ENCODE peak calls at places on chromosomes 3 and 15, in nine cellular contexts. H is right atrium auricular region; A is DMS53; M is EL; Q is activated naive CD4-positive, alpha-beta T cell treated with anti-CD3 and anti-CD28 coated beads, Interleukin-2, amount 10 ng/mL, durations not matched to agents 7 days and 5 days; L is activated CD4-positive, alpha-beta T cell treated with anti-CD3 and anti-CD28 coated beads for 1 hour; X is astrocyte; Y is memory B cell; W is ACHN. S is an unnamed sample.
A peak's percentile ranks its signal among the peaks of the same experiment; 100 is the strongest.

GRCh38 chr3:86257955-86258641 is 732.9 kb downstream of the VGLL3 start:
- DNase-seq in M (no peak), Q (no peak), W (no peak), H (no peak), Y (no peak), A (no peak), X (no peak), L (no peak), S (no peak)

GRCh38 chr3:115989927-115990326 is 366.6 kb downstream of the GAP43 start:
- DNase-seq in Y (no peak), M (peak; percentile 83), L (no peak), A (no peak), H (no peak), X (peak; percentile 95), Q (no peak), W (no peak), S (peak; percentile 59)

GRCh38 chr15:36966704-36967103 is 133.6 kb downstream of the MEIS2 start:
- DNase-seq in M (no peak), Y (no peak), H (no peak), W (no peak), A (no peak), Q (no peak), L (no peak), X (no peak), S (no peak)

GRCh38 chr3:119310052-119310451 is 15.9 kb downstream of the ARHGAP31 start:
- DNase-seq in H (no peak), A (no peak), W (peak; percentile 95), M (peak; percentile 98), Y (no peak), Q (no peak), X (peak; percentile 99), L (no peak), S (peak; percentile 93)

GRCh38 chr15:71812966-71813722 is 2.8 kb downstream of the NR2E3 start:
- DNase-seq in X (no peak), A (no peak), L (no peak), H (no peak), M (no peak), Y (no peak), W (no peak), Q (no peak), S (no peak)

GRCh38 chr3:143135150-143135549 is 15.6 kb downstream of the CHST2 start:
- DNase-seq in L (no peak), Y (no peak), M (peak; percentile 98), Q (no peak), A (no peak), W (peak; percentile 66), H (no peak), X (peak; percentile 98), S (peak; percentile 88)

GRCh38 chr15:62482715-62483429 is 317.8 kb upstream of the C2CD4B start:
- DNase-seq in M (peak; percentile 65), L (no peak), H (no peak), Y (no peak), X (peak; percentile 41), Q (peak; percentile 23), W (peak; percentile 31), A (peak; percentile 39), S (no peak)

GRCh38 chr3:14943042-14943441 is 4.3 kb upstream of the NR2C2 start:
- DNase-seq in X (no peak), W (no peak), Q (no peak), H (no peak), M (no peak), A (no peak), Y (no peak), L (no peak), S (no peak)

GRCh38 chr15:75727851-75728715 is 15.4 kb upstream of the CSPG4 start:
- DNase-seq in H (no peak), M (peak; percentile 44), W (peak; percentile 57), X (no peak), Y (peak; percentile 69), L (peak; percentile 55), A (peak; percentile 70), Q (peak; percentile 82), S (peak; percentile 42)

GRCh38 chr3:23129817-23130216 is 73.3 kb upstream of the UBE2E2 start:
- DNase-seq in M (peak; percentile 29), H (no peak), A (peak; percentile 78), Y (no peak), Q (no peak), L (no peak), W (no peak), X (no peak), S (peak; percentile 14)

GRCh38 chr3:61650276-61650675 is 88.9 kb downstream of the PTPRG start:
- DNase-seq in Y (no peak), X (peak; percentile 93), A (no peak), L (no peak), Q (no peak), M (peak; percentile 90), W (peak; percentile 58), H (peak; percentile 86), S (peak; percentile 89)

GRCh38 chr3:188861847-188862740 is 309.7 kb upstream of the TPRG1 start:
- DNase-seq in Y (no peak), H (no peak), A (no peak), W (no peak), Q (no peak), L (no peak), M (no peak), X (peak; percentile 72), S (peak; percentile 49)

GRCh38 chr3:12627371-12627770 is 36.5 kb downstream of the RAF1 start:
- DNase-seq in Q (no peak), X (no peak), W (no peak), Y (no peak), L (no peak), H (no peak), A (no peak), M (no peak), S (no peak)

GRCh38 chr15:31320022-31320421 is 6.6 kb upstream of the KLF13 start:
- DNase-seq in Q (no peak), Y (no peak), W (no peak), L (no peak), H (no peak), A (no peak), X (no peak), M (no peak), S (no peak)

GRCh38 chr15:44633603-44634002 is 29.9 kb downstream of the SPG11 start:
- DNase-seq in X (peak; percentile 17), M (peak; percentile 52), A (no peak), L (no peak), W (no peak), Q (no peak), Y (no peak), H (no peak), S (peak; percentile 59)

GRCh38 chr15:100008258-100008657 is 275.0 kb upstream of the LYSMD4 start:
- DNase-seq in A (no peak), Q (no peak), W (no peak), M (no peak), L (no peak), Y (no peak), X (no peak), H (no peak), S (no peak)

GRCh38 chr3:73734376-73734775 is 109.6 kb upstream of the PDZRN3 start:
- DNase-seq in Y (no peak), L (no peak), Q (no peak), W (no peak), M (no peak), H (no peak), X (peak; percentile 9), A (peak; percentile 1), S (no peak)

GRCh38 chr3:151766454-151766853 is 32.7 kb downstream of the AADACL2 start:
- DNase-seq in X (peak; percentile 40), M (peak; percentile 39), L (no peak), W (no peak), Q (no peak), Y (no peak), A (no peak), H (no peak), S (peak; percentile 3)

GRCh38 chr15:62663547-62663946 is 379.0 kb upstream of the TPM1 start:
- DNase-seq in X (no peak), Y (no peak), A (no peak), M (no peak), L (no peak), W (no peak), H (no peak), Q (no peak), S (no peak)

GRCh38 chr3:36364260-36364659 is 16.0 kb upstream of the STAC start:
- DNase-seq in M (no peak), Y (no peak), Q (no peak), W (no peak), L (no peak), X (no peak), H (no peak), A (no peak), S (no peak)

S was measured in fibroblast of villous mesenchyme.